ENCODE peak calls at places on chromosomes 4 and X, in eight cellular contexts. M is kidney, K is psoas muscle, D is cardiac muscle cell, R is pancreas, H is right atrium auricular region, Q is thoracic aorta, A is tibial nerve. Y is an unnamed sample. For H3K4me1, the result is how much of the 10 kb centered on the place peaks cover.

GRCh38 chr4:70678383-70678999 is 9.8 kb upstream of the UTP3 start:
- DNase-seq in H (no peak), K (no peak), A (no peak), D (no peak), M (no peak), R (no peak), Q (no peak), Y (no peak)

GRCh38 chr4:43822621-43823020 is 626.0 kb downstream of the KCTD8 start:
- DNase-seq in R (no peak), K (no peak), D (no peak), A (no peak), M (no peak), Q (no peak), H (no peak), Y (no peak)

GRCh38 chr4:27289704-27290103 is 429.1 kb downstream of the STIM2 start:
- DNase-seq in D (no peak), Q (no peak), K (no peak), H (no peak), R (no peak), A (no peak), M (no peak), Y (no peak)

GRCh38 chrX:25860322-25860721 is 277.8 kb upstream of the MAGEB18 start:
- DNase-seq in Q (no peak), R (peak), D (no peak), H (no peak), A (no peak), K (no peak), M (peak), Y (no peak)

GRCh38 chr4:153275380-153276276 is 68.9 kb upstream of the MND1 start:
- DNase-seq in Q (no peak), M (no peak), K (no peak), H (no peak), D (no peak), R (no peak), A (no peak), Y (no peak)

GRCh38 chrX:11558972-11559371 is 106.7 kb downstream of the ARHGAP6 start:
- DNase-seq in D (no peak), R (no peak), Q (no peak), A (no peak), K (no peak), H (no peak), M (no peak), Y (peak)

GRCh38 chr4:80202190-80202711 is 4.9 kb downstream of the PRDM8 start:
- DNase-seq in A (peak), H (peak), R (peak), K (peak), Q (no peak), M (peak), D (peak), Y (peak)

GRCh38 chr4:3440011-3440410 is 1.8 kb upstream of the HGFAC start:
- DNase-seq in A (no peak), D (no peak), Q (no peak), H (no peak), R (peak), K (no peak), M (peak), Y (no peak)

GRCh38 chrX:154307207-154307606 is 11.6 kb downstream of the TKTL1 start:
- DNase-seq in H (no peak), D (no peak), A (no peak), Q (no peak), M (no peak), R (no peak), K (no peak), Y (no peak)

DNA sequence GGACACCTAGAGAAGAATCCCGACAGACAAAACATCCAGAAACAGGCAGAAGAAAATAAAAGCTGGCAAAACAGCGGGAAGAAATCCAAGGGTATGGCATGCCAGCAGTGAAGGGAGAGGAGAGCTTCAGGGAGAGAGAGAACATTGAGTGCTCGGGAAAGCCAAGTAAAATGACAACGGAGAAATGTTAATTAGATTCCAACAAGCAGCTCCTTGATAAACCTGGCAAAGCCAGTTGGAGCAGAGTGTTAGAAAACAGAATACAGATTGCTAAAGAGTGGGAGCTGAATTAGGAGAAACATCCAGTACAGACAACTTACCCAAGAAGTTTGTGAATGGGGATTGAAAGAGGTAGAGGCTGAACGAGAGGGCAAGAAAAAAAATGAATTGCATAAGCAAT is 40.4 kb upstream of the MAOA start:
- DNase-seq in K (no peak), D (peak), H (no peak), R (no peak), A (no peak), M (no peak), Q (no peak), Y (no peak)
- H3K27ac ChIP-seq in K (no peak), D (no peak), H (no peak), R (no peak), A (no peak), M (no peak), Q (no peak), Y (no peak)

GRCh38 chrX:129954804-129955203 is 27.6 kb upstream of the BCORL1 start:
- DNase-seq in M (no peak), Q (no peak), A (no peak), K (no peak), D (no peak), H (no peak), R (no peak), Y (no peak)
- H3K4me1 ChIP-seq in M (under half), Q (under half), A (under half), K (under half), D (under half), H (under half), R (under half), Y (under half)

DNA sequence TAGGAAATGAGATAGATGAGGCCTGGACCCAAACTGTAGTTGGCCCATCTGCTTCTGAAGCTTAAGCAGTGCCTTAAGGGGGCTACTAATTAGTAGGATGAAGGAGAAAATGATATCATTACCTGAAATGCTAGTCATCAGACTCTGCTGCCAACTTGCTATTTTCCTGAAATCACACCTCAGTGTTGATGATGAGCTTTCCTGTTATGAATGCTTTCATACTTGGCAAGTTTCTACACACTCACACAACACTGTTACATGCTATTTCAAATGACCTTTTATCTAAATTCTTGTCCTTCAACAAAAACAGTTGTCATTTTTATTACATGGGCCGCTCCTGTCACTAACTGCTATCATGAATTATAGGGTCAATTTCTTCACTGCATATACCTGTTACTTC is 416.0 kb downstream of the PRDM5 start:
- DNase-seq in M (no peak), Q (no peak), K (no peak), D (no peak), R (no peak), A (no peak), H (no peak), Y (no peak)
- TF ChIP-seq CTCF in M (no peak), Q (no peak), K (no peak), D (no peak), R (no peak), A (no peak), H (no peak), Y (no peak)

GRCh38 chr4:16779028-16779675 is 119.3 kb downstream of the LDB2 start:
- DNase-seq in Q (no peak), H (no peak), A (no peak), R (no peak), M (no peak), D (no peak), K (no peak), Y (no peak)
- H3K27ac ChIP-seq in Q (no peak), H (no peak), A (no peak), R (no peak), M (no peak), D (no peak), K (no peak), Y (no peak)

Y was measured in CD8-positive, alpha-beta T cell.